ENCODE peak calls at places on chromosomes 12 and 14, in ten cellular contexts. P is T-cell; L is NCI-H526; R is stimulated activated CD4-positive, alpha-beta T cell treated with anti-CD3 and anti-CD28 coated beads, Interleukin-2, amount 100 ng/mL, for 24 hours; Z is fibroblast of lung; I is tibial artery; J is MM.1S; F is SK-MEL-5; Q is stimulated activated CD8-positive, alpha-beta memory T cell treated with anti-CD3 and anti-CD28 coated beads, Interleukin-12 subunit alpha, Interleukin-12 subunit beta, amount 100 ng/mL, for 1 hour; T is non-pigmented ciliary epithelial cell. Y is an unnamed sample.

GRCh38 chr12:65666876-65667275 is 157.4 kb upstream of the HMGA2 start:
- DNase-seq in Z (peak), L (no peak), F (no peak), R (peak), J (no peak), Q (no peak), P (no peak), T (no peak), I (no peak), Y (no peak)

GRCh38 chr14:38391334-38391733 is 135.4 kb upstream of the CLEC14A start:
- DNase-seq in Z (peak), Q (no peak), R (no peak), L (no peak), J (peak), I (no peak), T (no peak), P (no peak), F (no peak), Y (no peak)

GRCh38 chr12:106138279-106138645 is 492 bp downstream of the NUAK1 start:
- DNase-seq in J (no peak), Q (no peak), F (no peak), I (no peak), P (no peak), L (no peak), Z (no peak), T (no peak), R (no peak), Y (no peak)

GRCh38 chr14:94581127-94581999 is at the start of gene SERPINA5:
- DNase-seq in Q (no peak), Z (peak), T (no peak), P (no peak), R (no peak), I (no peak), J (no peak), F (no peak), L (no peak), Y (no peak)

GRCh38 chr12:46455648-46456352 is 83.2 kb upstream of the SLC38A2 start:
- DNase-seq in P (no peak), T (no peak), J (no peak), Q (no peak), F (no peak), Z (peak), I (no peak), R (no peak), L (no peak), Y (no peak)

GRCh38 chr14:68199465-68200145 is 380.0 kb downstream of the RAD51B start:
- DNase-seq in J (no peak), P (no peak), Z (peak), L (no peak), T (peak), I (peak), R (no peak), Q (no peak), F (no peak), Y (no peak)

GRCh38 chr14:92539875-92540274 is 26.3 kb downstream of the RIN3 start:
- DNase-seq in Z (no peak), J (no peak), T (no peak), F (no peak), R (no peak), P (no peak), Q (no peak), I (peak), L (no peak), Y (no peak)

GRCh38 chr14:93725002-93725582 is 63.2 kb downstream of the PRIMA1 start:
- DNase-seq in R (no peak), P (no peak), F (no peak), J (no peak), Z (no peak), Q (no peak), I (peak), T (no peak), L (no peak), Y (no peak)

GRCh38 chr12:132506730-132507538 is 17.0 kb downstream of the FBRSL1 start:
- DNase-seq in I (peak), R (peak), P (peak), Q (peak), Z (peak), J (no peak), T (peak), F (peak), L (no peak), Y (peak)

GRCh38 chr12:54217774-54218221 is 29.0 kb upstream of the SMUG1 start:
- DNase-seq in I (no peak), Z (no peak), P (no peak), Q (no peak), F (no peak), L (peak), R (no peak), J (peak), T (no peak), Y (peak)

GRCh38 chr12:65970821-65971220 is 146.5 kb downstream of the HMGA2 start:
- DNase-seq in I (no peak), P (no peak), F (no peak), Z (no peak), L (no peak), J (no peak), T (no peak), R (no peak), Q (no peak), Y (no peak)

GRCh38 chr12:14403711-14404164 is 38.3 kb downstream of the ATF7IP start:
- DNase-seq in T (peak), F (peak), J (peak), R (no peak), L (peak), P (no peak), Z (peak), I (no peak), Q (no peak), Y (no peak)

GRCh38 chr12:132318135-132318534 is 11.3 kb downstream of the GALNT9 start:
- DNase-seq in J (no peak), P (no peak), L (no peak), Z (no peak), R (no peak), F (no peak), T (no peak), I (no peak), Q (no peak), Y (no peak)

GRCh38 chr12:75439048-75439447 is 41.5 kb upstream of the GLIPR1 start:
- DNase-seq in F (no peak), T (no peak), L (no peak), Z (peak), P (no peak), I (no peak), Q (no peak), J (no peak), R (no peak), Y (no peak)

GRCh38 chr12:119259483-119259882 is 75.0 kb upstream of the CCDC60 start:
- DNase-seq in Z (no peak), L (no peak), R (no peak), F (no peak), P (no peak), J (no peak), Q (no peak), T (no peak), I (no peak), Y (no peak)

GRCh38 chr14:92323916-92324818 is 1.2 kb downstream of the SLC24A4 start:
- DNase-seq in I (no peak), P (no peak), Z (no peak), F (no peak), L (no peak), R (no peak), J (no peak), T (no peak), Q (no peak), Y (no peak)

GRCh38 chr12:85004199-85004598 is 31.9 kb downstream of the TSPAN19 start:
- DNase-seq in F (no peak), J (no peak), Q (no peak), I (no peak), R (no peak), L (no peak), T (no peak), P (no peak), Z (no peak), Y (no peak)

GRCh38 chr12:41361791-41362190 is 173.7 kb downstream of the PDZRN4 start:
- DNase-seq in Z (no peak), Q (no peak), T (no peak), L (no peak), P (no peak), J (no peak), F (no peak), I (no peak), R (no peak), Y (no peak)

GRCh38 chr12:16513231-16513630 is 92.7 kb downstream of the LMO3 start:
- DNase-seq in I (no peak), Q (no peak), F (no peak), Z (no peak), T (no peak), L (no peak), P (no peak), J (no peak), R (no peak), Y (no peak)

GRCh38 chr12:29333178-29333577 is 47.8 kb downstream of the ERGIC2 start:
- DNase-seq in R (no peak), Z (no peak), I (no peak), F (no peak), J (no peak), P (no peak), L (no peak), Q (no peak), T (no peak), Y (no peak)

GRCh38 chr14:98578204-98578603 is 693.8 kb downstream of the BCL11B start:
- DNase-seq in T (peak), R (no peak), J (no peak), I (no peak), Q (no peak), P (no peak), Z (peak), L (no peak), F (no peak), Y (no peak)

GRCh38 chr12:124168016-124168415 is 126.9 kb upstream of the RFLNA start:
- DNase-seq in J (no peak), T (no peak), F (no peak), Q (no peak), I (no peak), P (no peak), Z (no peak), L (no peak), R (no peak), Y (no peak)

GRCh38 chr12:122139941-122140340 is 34.1 kb downstream of the IL31 start:
- DNase-seq in L (no peak), P (no peak), I (no peak), T (no peak), Z (no peak), F (no peak), J (no peak), R (no peak), Q (no peak), Y (no peak)

GRCh38 chr14:32298346-32298745 is 30.8 kb upstream of the AKAP6 start:
- DNase-seq in Q (no peak), I (no peak), Z (no peak), P (no peak), J (no peak), L (no peak), T (no peak), R (no peak), F (no peak), Y (no peak)

GRCh38 chr14:101357559-101358319 is 203.6 kb upstream of the DIO3 start:
- DNase-seq in L (no peak), Q (no peak), J (no peak), P (no peak), Z (no peak), I (no peak), F (no peak), T (no peak), R (no peak), Y (no peak)

GRCh38 chr12:17609152-17609551 is 480.8 kb downstream of the RERGL start:
- DNase-seq in Z (peak), Q (no peak), I (no peak), P (no peak), L (no peak), T (no peak), F (peak), J (no peak), R (no peak), Y (no peak)

GRCh38 chr14:70886421-70887206 is 20.6 kb upstream of the PCNX1 start:
- DNase-seq in J (peak), L (no peak), I (no peak), T (no peak), Q (no peak), Z (no peak), R (peak), F (no peak), P (peak), Y (peak)

GRCh38 chr12:114625294-114625851 is 58.6 kb downstream of the TBX3 start:
- DNase-seq in Z (peak), P (no peak), R (peak), J (peak), T (peak), L (peak), I (no peak), Q (peak), F (peak), Y (peak)

GRCh38 chr12:125132698-125133400 is 67.6 kb downstream of the AACS start:
- DNase-seq in I (no peak), L (no peak), R (no peak), T (peak), Q (no peak), F (no peak), J (no peak), Z (peak), P (no peak), Y (no peak)

GRCh38 chr12:108825205-108825950 is 32.0 kb downstream of the SSH1 start:
- DNase-seq in I (no peak), J (peak), F (peak), Q (no peak), T (no peak), L (no peak), P (no peak), Z (peak), R (no peak), Y (no peak)

GRCh38 chr12:122060069-122060468 is 18.5 kb upstream of the MLXIP start:
- DNase-seq in Z (no peak), R (no peak), P (no peak), F (no peak), L (no peak), J (no peak), T (no peak), I (no peak), Q (no peak), Y (no peak)

GRCh38 chr12:113903381-113903863 is 62.7 kb downstream of the RBM19 start:
- DNase-seq in P (no peak), J (no peak), I (no peak), L (no peak), F (no peak), Q (no peak), Z (peak), T (peak), R (no peak), Y (no peak)

GRCh38 chr14:73260574-73260973 is 23.3 kb downstream of the PAPLN start:
- DNase-seq in J (no peak), F (no peak), Z (no peak), I (no peak), L (no peak), P (no peak), Q (no peak), T (no peak), R (no peak), Y (no peak)

GRCh38 chr14:27026097-27026496 is 428.3 kb upstream of the NOVA1 start:
- DNase-seq in F (peak), I (no peak), J (peak), P (no peak), Q (no peak), R (no peak), L (no peak), T (no peak), Z (no peak), Y (no peak)

GRCh38 chr14:32897724-32898064 is 41.0 kb upstream of the NPAS3 start:
- DNase-seq in Q (no peak), I (no peak), J (no peak), P (no peak), T (no peak), L (no peak), F (no peak), R (no peak), Z (no peak), Y (no peak)

GRCh38 chr14:51554339-51554920 is 97.3 kb upstream of the FRMD6 start:
- DNase-seq in I (no peak), R (no peak), P (no peak), L (no peak), Q (no peak), Z (peak), F (no peak), T (peak), J (no peak), Y (no peak)